ENCODE peak calls at places on chromosome 6, in six cellular contexts. D, V, Z, W, M and T are unnamed samples.

GRCh38 chr6:21753571-21754108 is 160.1 kb downstream of the SOX4 start:
- DNase-seq in M (no peak), W (peak; percentile 72), D (no peak), V (no peak), Z (no peak), T (peak; percentile 74)

GRCh38 chr6:7446644-7447325 is 57.2 kb downstream of the RIOK1 start:
- DNase-seq in W (no peak), Z (no peak), V (no peak), D (no peak), M (no peak), T (no peak)

GRCh38 chr6:57069920-57070331 is 20.1 kb upstream of the ZNF451 start:
- DNase-seq in M (no peak), W (no peak), Z (no peak), V (peak; percentile 20), D (no peak), T (no peak)

GRCh38 chr6:45487645-45488044 is 109.9 kb upstream of the SUPT3H start:
- DNase-seq in D (no peak), V (no peak), Z (no peak), M (no peak), W (no peak), T (no peak)

GRCh38 chr6:144882425-144882824 is 597.3 kb downstream of the UTRN start:
- DNase-seq in M (no peak), W (no peak), Z (no peak), D (no peak), V (no peak), T (no peak)

GRCh38 chr6:138486249-138487121 is 12.8 kb downstream of the NHSL1 start:
- DNase-seq in Z (no peak), V (no peak), W (no peak), M (no peak), D (no peak), T (no peak)

GRCh38 chr6:170476360-170476759 is 76.7 kb downstream of the PSMB1 start:
- DNase-seq in W (no peak), M (no peak), Z (no peak), D (no peak), V (no peak), T (no peak)

GRCh38 chr6:155408981-155409380 is 46.7 kb downstream of the NOX3 start:
- DNase-seq in W (no peak), Z (no peak), V (no peak), D (no peak), M (no peak), T (no peak)

GRCh38 chr6:22892452-22892851 is 323.1 kb downstream of the HDGFL1 start:
- DNase-seq in D (no peak), W (peak; percentile 98), Z (no peak), M (no peak), V (no peak), T (peak; percentile 96)

GRCh38 chr6:15312500-15312899 is 66.6 kb downstream of the JARID2 start:
- DNase-seq in D (no peak), W (peak; percentile 52), Z (no peak), M (no peak), V (no peak), T (peak; percentile 62)

GRCh38 chr6:20610636-20611200 is 76.5 kb downstream of the CDKAL1 start:
- DNase-seq in D (no peak), M (no peak), W (peak; percentile 34), Z (no peak), V (no peak), T (peak; percentile 40)

GRCh38 chr6:137332637-137333228 is 113.5 kb upstream of the IFNGR1 start:
- DNase-seq in V (no peak), W (peak; percentile 24), M (no peak), Z (no peak), D (no peak), T (no peak)

GRCh38 chr6:9295641-9296040 is 860.3 kb upstream of the SLC35B3 start:
- DNase-seq in M (no peak), W (no peak), Z (no peak), D (no peak), V (no peak), T (no peak)

GRCh38 chr6:11613858-11614257 is 76.3 kb downstream of the TMEM170B start:
- DNase-seq in V (no peak), M (no peak), W (peak; percentile 90), Z (no peak), D (no peak), T (peak; percentile 87)

GRCh38 chr6:45422541-45423110 is 44.9 kb upstream of the SUPT3H start:
- DNase-seq in M (no peak), Z (peak; percentile 36), W (peak; percentile 70), D (no peak), V (no peak), T (peak; percentile 71)

DNA sequence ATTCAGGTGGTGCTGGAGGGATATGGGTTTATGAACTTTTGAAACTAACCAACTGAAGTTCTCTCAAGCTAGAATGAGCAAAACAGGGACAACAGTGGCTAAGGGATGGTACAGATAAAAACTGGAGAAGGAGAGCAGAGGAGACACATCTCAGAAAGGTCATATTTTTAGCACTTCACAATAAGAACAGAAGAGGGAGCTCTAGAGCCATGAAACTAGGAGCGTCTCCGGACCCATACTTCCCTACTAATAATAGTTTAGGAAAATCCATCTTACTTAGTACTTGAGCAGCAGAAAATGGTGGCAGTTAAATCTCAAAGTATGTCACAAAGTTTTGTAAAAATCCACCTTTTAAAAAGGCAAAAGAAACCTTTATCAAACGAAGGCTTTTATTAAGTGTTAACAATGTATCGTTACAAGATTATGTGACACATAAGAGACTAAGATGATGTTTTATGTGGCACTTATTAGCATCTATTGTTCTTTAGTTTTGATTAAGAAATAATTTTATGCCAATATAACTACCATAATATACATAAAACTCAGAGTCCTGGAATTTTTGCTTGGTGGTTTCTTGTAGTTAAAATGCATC is 278.6 kb downstream of the TBC1D32 start:
- DNase-seq in D (no peak), V (peak; percentile 56), W (peak; percentile 69), M (no peak), Z (no peak), T (peak; percentile 70)
- TF ChIP-seq CTCF in D (peak; percentile 69), V (peak; percentile 66), W (peak; percentile 74), M (no peak), Z (peak; percentile 59), T (peak; percentile 53)

GRCh38 chr6:130152908-130153510 is 69.7 kb downstream of the SAMD3 start:
- DNase-seq in M (no peak), Z (no peak), D (no peak), V (no peak), W (no peak), T (no peak)

GRCh38 chr6:130147151-130147550 is 75.6 kb downstream of the SAMD3 start:
- DNase-seq in V (no peak), M (no peak), D (no peak), W (no peak), Z (no peak), T (no peak)

GRCh38 chr6:130143709-130144108 is 79.0 kb downstream of the SAMD3 start:
- DNase-seq in Z (peak; percentile 64), W (peak; percentile 29), D (no peak), V (no peak), M (no peak), T (peak; percentile 36)

GRCh38 chr6:130150906-130151305 is 71.8 kb downstream of the SAMD3 start:
- DNase-seq in D (no peak), Z (no peak), M (no peak), W (no peak), V (no peak), T (no peak)

DNA sequence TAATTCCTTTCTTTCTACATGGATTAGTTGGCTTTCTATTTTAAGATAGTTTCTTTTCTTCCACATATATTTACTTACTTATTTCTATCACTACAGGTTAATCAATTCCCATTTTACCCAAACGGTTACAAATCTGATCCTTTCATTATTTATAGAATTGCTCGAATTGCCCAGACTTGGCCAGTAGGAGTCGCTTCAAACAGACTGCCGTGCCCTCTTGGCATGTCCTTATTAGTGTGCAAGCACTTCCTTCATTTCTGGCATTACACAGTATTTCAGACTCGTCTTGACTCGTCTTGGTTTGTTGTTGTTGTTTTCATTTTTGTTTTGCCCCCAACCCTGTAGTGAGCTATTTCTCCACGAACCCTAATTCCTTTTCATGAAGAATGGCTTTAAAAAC is 74.6 kb downstream of the SAMD3 start:
- DNase-seq in W (no peak), M (no peak), D (no peak), V (no peak), Z (no peak), T (no peak)
- TF ChIP-seq CTCF in W (no peak), M (no peak), D (no peak), V (peak; percentile 59), Z (no peak), T (no peak)

GRCh38 chr6:117711369-117711768 is 36.1 kb downstream of the NUS1 start:
- DNase-seq in Z (no peak), M (no peak), W (no peak), V (no peak), D (no peak), T (no peak)
- TF ChIP-seq CTCF in Z (no peak), M (no peak), W (no peak), V (peak; percentile 25), D (no peak), T (no peak)

DNA sequence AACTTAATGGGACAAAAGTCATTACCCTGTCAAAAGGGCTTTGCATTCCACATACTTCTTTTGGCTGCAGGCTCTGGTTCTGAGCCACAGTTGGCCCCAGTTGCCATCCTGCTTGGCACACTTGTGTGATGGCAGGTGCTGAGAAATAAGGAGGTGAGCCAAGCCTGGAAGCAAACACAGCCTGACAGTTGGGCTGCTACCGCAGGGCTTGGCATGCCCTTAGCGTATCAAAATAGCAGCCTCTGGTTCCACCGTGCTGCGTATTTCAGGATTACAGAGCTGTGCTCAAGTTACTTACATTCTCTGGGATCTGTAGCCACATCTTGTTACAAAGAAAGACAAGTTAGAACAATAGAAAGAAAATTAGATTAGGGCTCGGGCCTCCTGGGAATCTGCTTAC is 11.1 kb downstream of the MTHFD1L start:
- DNase-seq in V (no peak), W (peak; percentile 44), M (no peak), Z (peak; percentile 55), D (no peak), T (peak; percentile 64)
- TF ChIP-seq CTCF in V (no peak), W (no peak), M (no peak), Z (no peak), D (no peak), T (no peak)

DNA sequence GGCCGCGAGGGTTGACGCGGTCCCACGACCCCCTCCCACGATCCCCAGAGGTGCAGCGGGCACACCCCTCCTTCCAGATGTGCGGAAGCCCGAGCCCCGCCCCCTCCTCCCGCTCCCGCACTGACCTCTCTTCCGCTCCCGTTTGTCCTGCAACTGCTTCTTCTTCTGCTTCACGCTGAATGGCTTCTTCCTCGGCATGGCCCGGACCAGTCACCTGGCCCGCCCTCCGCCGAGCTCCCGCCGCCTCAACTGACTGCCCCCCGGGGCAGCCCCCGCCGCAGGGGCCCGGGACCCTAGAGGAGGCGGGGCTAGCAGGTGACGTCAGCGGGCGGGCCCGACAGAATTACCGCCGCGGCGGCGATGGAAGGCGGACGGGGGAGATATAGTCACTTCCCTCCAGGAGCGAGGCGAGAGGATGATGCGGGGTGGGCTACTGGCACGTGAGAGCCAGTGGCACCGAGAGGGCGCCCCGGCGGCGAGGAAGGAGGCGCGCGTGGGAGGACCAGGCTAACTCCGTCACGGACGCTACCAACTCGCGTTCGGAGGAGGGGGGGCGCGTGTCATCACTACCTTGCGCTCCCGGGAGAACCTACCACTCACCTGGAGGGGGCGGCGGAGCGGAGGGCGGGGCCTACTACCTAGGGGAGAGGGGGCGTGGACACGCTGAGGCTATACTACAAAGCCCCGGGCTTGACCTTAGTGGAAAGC is at the start of gene GNL1:
- DNase-seq in M (peak; percentile 96), Z (peak; percentile 97), W (peak; percentile 92), D (peak; percentile 96), V (peak; percentile 97), T (peak; percentile 95)
- TF ChIP-seq CTCF in M (no peak), Z (no peak), W (no peak), D (no peak), V (no peak), T (no peak)